ENCODE peak calls at places on chromosome 17, in six cellular contexts. R, S, O, X, B and D are unnamed samples. For H3K36me3, the result is how much of the 10 kb centered on the place peaks cover.

GRCh38 chr17:77253611-77254051 is 112.9 kb downstream of the SEC14L1 start:
- DNase-seq in R (no peak), S (peak), O (no peak), X (no peak), B (no peak), D (no peak)

GRCh38 chr17:252456-252855 is 71.0 kb upstream of the DOC2B start:
- DNase-seq in R (no peak), S (no peak), O (no peak), X (no peak), B (no peak), D (no peak)

GRCh38 chr17:29090746-29091395 is 47.9 kb downstream of the PIPOX start:
- DNase-seq in R (no peak), S (no peak), O (no peak), X (no peak), B (no peak), D (no peak)

GRCh38 chr17:63126607-63127006 is 160.6 kb downstream of the TANC2 start:
- DNase-seq in R (no peak), S (no peak), O (no peak), X (no peak), B (peak), D (no peak)

GRCh38 chr17:45429338-45430005 is 3.2 kb downstream of the ARHGAP27 start:
- DNase-seq in R (no peak), S (no peak), O (peak), X (no peak), B (no peak), D (no peak)

GRCh38 chr17:64599187-64599676 is 62.9 kb downstream of the SMURF2 start:
- DNase-seq in R (no peak), S (peak), O (no peak), X (no peak), B (no peak), D (peak)

GRCh38 chr17:45751466-45751865 is 32.7 kb upstream of the CRHR1 start:
- DNase-seq in R (no peak), S (no peak), O (no peak), X (no peak), B (no peak), D (no peak)

GRCh38 chr17:69810326-69811035 is 264.5 kb upstream of the KCNJ16 start:
- DNase-seq in R (no peak), S (no peak), O (no peak), X (no peak), B (peak), D (no peak)

GRCh38 chr17:76371656-76372628 is 12.5 kb upstream of the SPHK1 start:
- DNase-seq in R (no peak), S (no peak), O (no peak), X (no peak), B (peak), D (no peak)

GRCh38 chr17:54924405-54924804 is 23.8 kb downstream of the TOM1L1 start:
- DNase-seq in R (no peak), S (no peak), O (no peak), X (no peak), B (no peak), D (no peak)

GRCh38 chr17:68682913-68683312 is 81.7 kb upstream of the FAM20A start:
- DNase-seq in R (no peak), S (no peak), O (no peak), X (no peak), B (no peak), D (no peak)

GRCh38 chr17:73427198-73427597 is 115.4 kb upstream of the CDC42EP4 start:
- DNase-seq in R (no peak), S (no peak), O (no peak), X (no peak), B (peak), D (no peak)

GRCh38 chr17:45018514-45019176 is 32.8 kb downstream of the DCAKD start:
- DNase-seq in R (peak), S (no peak), O (no peak), X (no peak), B (peak), D (no peak)

GRCh38 chr17:72764632-72765041 is 327.9 kb downstream of the SLC39A11 start:
- DNase-seq in R (no peak), S (no peak), O (no peak), X (no peak), B (peak), D (no peak)

GRCh38 chr17:28551421-28552186 is 820 bp downstream of the UNC119 start:
- DNase-seq in R (no peak), S (no peak), O (no peak), X (no peak), B (no peak), D (no peak)

GRCh38 chr17:78313735-78314648 is 45.9 kb downstream of the SOCS3 start:
- DNase-seq in R (peak), S (peak), O (peak), X (no peak), B (peak), D (peak)

GRCh38 chr17:48960834-48961515 is 7.4 kb downstream of the GIP start:
- DNase-seq in R (no peak), S (no peak), O (no peak), X (no peak), B (no peak), D (no peak)
- H3K4me3 ChIP-seq in R (no peak), S (no peak), O (no peak), X (no peak), B (peak), D (no peak)

DNA sequence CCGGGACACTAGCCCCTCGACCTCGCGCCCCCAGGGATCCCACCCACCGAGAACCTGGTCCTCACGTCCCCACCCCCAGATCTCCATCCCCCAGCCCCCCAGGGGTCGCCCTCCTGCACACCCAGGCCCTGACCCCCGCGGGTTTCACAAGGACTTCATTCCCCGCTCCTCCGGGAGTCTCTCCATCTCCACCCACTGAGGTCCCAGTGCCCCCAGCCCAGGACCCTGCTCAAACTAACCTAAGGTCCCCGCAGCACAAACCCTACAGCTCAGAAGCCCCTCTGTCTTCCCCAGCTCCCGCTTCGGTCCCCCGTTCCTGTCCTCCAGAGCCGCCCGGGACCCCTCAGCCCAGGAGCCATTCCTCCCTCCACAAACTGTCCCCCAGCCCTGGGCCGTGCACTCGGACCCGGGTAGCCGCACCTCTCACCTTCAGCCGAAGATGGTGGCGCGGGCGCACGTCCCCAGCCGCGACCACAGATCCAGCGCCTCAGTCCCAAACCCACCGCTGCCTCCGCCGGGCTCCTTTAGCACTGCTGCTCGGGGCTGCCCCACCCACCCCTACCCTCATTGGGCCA is at the start of gene MYH10:
- DNase-seq in R (no peak), S (no peak), O (peak), X (no peak), B (no peak), D (peak)
- H3K36me3 ChIP-seq in R (under half), S (under half), O (under half), X (under half), B (under half), D (under half)

DNA sequence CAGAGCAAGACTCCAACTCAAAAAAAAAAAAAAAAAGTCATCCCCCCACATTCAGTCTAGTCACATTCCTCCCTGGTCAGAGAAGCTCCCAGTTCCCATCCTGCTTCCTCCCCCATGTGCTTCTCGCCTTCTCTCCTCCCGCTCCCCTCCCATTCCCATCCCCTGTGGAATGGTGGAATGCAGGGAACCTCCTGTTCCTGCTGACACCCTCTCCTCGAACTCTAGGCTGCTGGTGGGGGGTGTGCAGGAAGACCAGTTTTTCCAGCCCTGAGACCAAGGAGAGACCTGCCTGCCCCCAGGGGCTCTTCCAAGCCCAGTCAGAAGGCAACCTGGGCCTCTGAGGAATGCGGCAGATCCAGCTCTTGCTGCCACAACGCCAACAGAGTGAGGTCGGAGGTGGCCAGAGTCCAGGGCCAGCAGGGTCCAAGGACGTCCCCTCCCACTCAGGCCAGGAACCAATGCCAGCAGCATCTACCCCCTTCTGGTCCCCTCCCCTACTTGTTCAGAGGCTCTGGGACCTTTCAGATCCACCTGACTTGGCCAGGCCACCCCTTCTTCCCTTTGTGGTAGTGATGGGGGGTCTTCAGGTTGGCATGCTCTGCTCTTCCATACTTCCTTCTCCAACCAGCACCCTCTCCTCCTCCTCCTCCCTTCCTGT is 39.3 kb upstream of the TAC4 start:
- DNase-seq in R (no peak), S (peak), O (no peak), X (no peak), B (peak), D (no peak)
- H3K4me3 ChIP-seq in R (no peak), S (no peak), O (no peak), X (no peak), B (no peak), D (no peak)

GRCh38 chr17:10681866-10682446 is 15.4 kb downstream of the SCO1 start:
- DNase-seq in R (no peak), S (no peak), O (no peak), X (no peak), B (no peak), D (no peak)

GRCh38 chr17:10687497-10687896 is 9.8 kb downstream of the SCO1 start:
- DNase-seq in R (no peak), S (no peak), O (no peak), X (no peak), B (no peak), D (no peak)

DNA sequence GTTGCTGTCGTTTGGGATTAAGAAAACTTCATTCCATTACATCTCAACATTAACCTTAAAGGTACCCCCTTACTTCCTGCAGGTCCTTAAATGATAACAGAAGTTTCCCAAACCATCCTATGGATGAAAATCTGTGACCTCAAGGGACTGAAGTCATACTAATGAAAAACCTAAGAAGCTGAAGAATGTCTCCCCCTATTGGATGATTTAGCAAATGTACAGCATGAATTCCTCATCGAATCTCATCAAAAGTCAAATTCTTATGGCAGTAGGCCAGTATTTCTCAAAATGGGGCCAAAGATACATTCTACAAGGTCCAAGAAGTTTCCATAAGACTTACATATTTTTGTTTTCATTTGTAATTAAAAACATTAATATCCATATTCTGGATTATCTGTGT is 13.5 kb downstream of the SCO1 start:
- DNase-seq in R (no peak), S (no peak), O (no peak), X (no peak), B (peak), D (no peak)
- H3K36me3 ChIP-seq in R (half or more), S (under half), O (half or more), X (under half), B (under half), D (under half)